ENCODE peak calls at places on chromosomes 2 and 18, in seven cellular contexts. One of them, this sample, is unnamed. For H3K36me3, the result is how much of the 10 kb centered on the place peaks cover.

GRCh38 chr18:69636529-69637301 is 236.0 kb downstream of the DOK6 start:
- DNase-seq in Panc1: no peak
- DNase-seq in lower lobe of right lung: no peak
- DNase-seq in thyroid gland: peak
- DNase-seq in Peyer's patch: no peak
- DNase-seq in neural progenitor cell: peak
- DNase-seq in uterus: no peak
- DNase-seq in this sample: no peak

GRCh38 chr18:38695559-38696270 is 1130.1 kb upstream of the CELF4 start:
- DNase-seq in Panc1: no peak
- DNase-seq in lower lobe of right lung: no peak
- DNase-seq in thyroid gland: no peak
- DNase-seq in Peyer's patch: no peak
- DNase-seq in neural progenitor cell: no peak
- DNase-seq in uterus: no peak
- DNase-seq in this sample: no peak

GRCh38 chr18:32261003-32261402 is 71.2 kb downstream of the MEP1B start:
- DNase-seq in Panc1: no peak
- DNase-seq in lower lobe of right lung: no peak
- DNase-seq in thyroid gland: no peak
- DNase-seq in Peyer's patch: no peak
- DNase-seq in neural progenitor cell: no peak
- DNase-seq in uterus: no peak
- DNase-seq in this sample: no peak

GRCh38 chr18:44988821-44989587 is 308.3 kb downstream of the SETBP1 start:
- DNase-seq in Panc1: no peak
- DNase-seq in lower lobe of right lung: no peak
- DNase-seq in thyroid gland: no peak
- DNase-seq in Peyer's patch: no peak
- DNase-seq in neural progenitor cell: no peak
- DNase-seq in uterus: no peak
- DNase-seq in this sample: no peak

GRCh38 chr2:96116424-96116878 is at the start of gene ADRA2B:
- DNase-seq in Panc1: no peak
- DNase-seq in lower lobe of right lung: peak
- DNase-seq in thyroid gland: peak
- DNase-seq in Peyer's patch: peak
- DNase-seq in neural progenitor cell: peak
- DNase-seq in uterus: no peak
- DNase-seq in this sample: peak

GRCh38 chr2:100397117-100397860 is 20.2 kb downstream of the CHST10 start:
- DNase-seq in Panc1: no peak
- DNase-seq in lower lobe of right lung: no peak
- DNase-seq in thyroid gland: peak
- DNase-seq in Peyer's patch: no peak
- DNase-seq in neural progenitor cell: no peak
- DNase-seq in uterus: no peak
- DNase-seq in this sample: no peak

GRCh38 chr2:96860065-96861029 is 2.5 kb upstream of the ANKRD39 start:
- DNase-seq in Panc1: no peak
- DNase-seq in lower lobe of right lung: no peak
- DNase-seq in thyroid gland: no peak
- DNase-seq in Peyer's patch: no peak
- DNase-seq in neural progenitor cell: no peak
- DNase-seq in uterus: peak
- DNase-seq in this sample: no peak

GRCh38 chr2:46306320-46306719 is 9.1 kb downstream of the EPAS1 start:
- DNase-seq in Panc1: peak
- DNase-seq in lower lobe of right lung: no peak
- DNase-seq in thyroid gland: no peak
- DNase-seq in Peyer's patch: no peak
- DNase-seq in neural progenitor cell: no peak
- DNase-seq in uterus: no peak
- DNase-seq in this sample: no peak

GRCh38 chr2:52222128-52222527 is 1190.2 kb upstream of the NRXN1 start:
- DNase-seq in Panc1: no peak
- DNase-seq in lower lobe of right lung: no peak
- DNase-seq in thyroid gland: no peak
- DNase-seq in Peyer's patch: no peak
- DNase-seq in neural progenitor cell: no peak
- DNase-seq in uterus: no peak
- DNase-seq in this sample: no peak

GRCh38 chr18:73683618-73684238 is 463.9 kb downstream of the FBXO15 start:
- DNase-seq in Panc1: no peak
- DNase-seq in lower lobe of right lung: no peak
- DNase-seq in thyroid gland: no peak
- DNase-seq in Peyer's patch: no peak
- DNase-seq in neural progenitor cell: no peak
- DNase-seq in uterus: no peak
- DNase-seq in this sample: no peak

GRCh38 chr2:138180691-138181386 is 216.6 kb downstream of the HNMT start:
- DNase-seq in Panc1: no peak
- DNase-seq in lower lobe of right lung: no peak
- DNase-seq in thyroid gland: no peak
- DNase-seq in Peyer's patch: no peak
- DNase-seq in neural progenitor cell: peak
- DNase-seq in uterus: no peak
- DNase-seq in this sample: no peak

GRCh38 chr18:74367905-74368304 is 52.3 kb downstream of the C18orf63 start:
- DNase-seq in Panc1: no peak
- DNase-seq in lower lobe of right lung: no peak
- DNase-seq in thyroid gland: no peak
- DNase-seq in Peyer's patch: no peak
- DNase-seq in neural progenitor cell: no peak
- DNase-seq in uterus: no peak
- DNase-seq in this sample: no peak

GRCh38 chr2:46241344-46241743 is 55.9 kb upstream of the EPAS1 start:
- DNase-seq in Panc1: no peak
- DNase-seq in lower lobe of right lung: no peak
- DNase-seq in thyroid gland: no peak
- DNase-seq in Peyer's patch: no peak
- DNase-seq in neural progenitor cell: no peak
- DNase-seq in uterus: no peak
- DNase-seq in this sample: no peak

GRCh38 chr2:159010963-159011362 is 42.5 kb downstream of the TANC1 start:
- DNase-seq in Panc1: no peak
- DNase-seq in lower lobe of right lung: no peak
- DNase-seq in thyroid gland: no peak
- DNase-seq in Peyer's patch: no peak
- DNase-seq in neural progenitor cell: no peak
- DNase-seq in uterus: no peak
- DNase-seq in this sample: no peak

GRCh38 chr18:984004-984403 is 79.3 kb downstream of the ADCYAP1 start:
- DNase-seq in Panc1: no peak
- DNase-seq in lower lobe of right lung: no peak
- DNase-seq in thyroid gland: no peak
- DNase-seq in Peyer's patch: no peak
- DNase-seq in neural progenitor cell: no peak
- DNase-seq in uterus: no peak
- DNase-seq in this sample: no peak

GRCh38 chr2:108364676-108365297 is 13.0 kb upstream of the SULT1C4 start:
- DNase-seq in Panc1: no peak
- DNase-seq in lower lobe of right lung: no peak
- DNase-seq in thyroid gland: no peak
- DNase-seq in Peyer's patch: no peak
- DNase-seq in neural progenitor cell: no peak
- DNase-seq in uterus: no peak
- DNase-seq in this sample: no peak

GRCh38 chr2:200450288-200450687 is 59.6 kb downstream of the KCTD18 start:
- DNase-seq in Panc1: no peak
- DNase-seq in lower lobe of right lung: no peak
- DNase-seq in thyroid gland: no peak
- DNase-seq in Peyer's patch: no peak
- DNase-seq in neural progenitor cell: no peak
- DNase-seq in uterus: no peak
- DNase-seq in this sample: no peak

GRCh38 chr18:13562494-13563029 is 163.8 kb downstream of the FAM210A start:
- DNase-seq in Panc1: no peak
- DNase-seq in lower lobe of right lung: peak
- DNase-seq in thyroid gland: peak
- DNase-seq in Peyer's patch: peak
- DNase-seq in neural progenitor cell: no peak
- DNase-seq in uterus: no peak
- DNase-seq in this sample: peak

GRCh38 chr2:183269956-183270355 is 145.7 kb downstream of the NUP35 start:
- DNase-seq in Panc1: no peak
- DNase-seq in lower lobe of right lung: no peak
- DNase-seq in thyroid gland: no peak
- DNase-seq in Peyer's patch: no peak
- DNase-seq in neural progenitor cell: no peak
- DNase-seq in uterus: no peak
- DNase-seq in this sample: no peak

GRCh38 chr2:33788044-33788443 is 188.9 kb upstream of the FAM98A start:
- DNase-seq in Panc1: no peak
- DNase-seq in lower lobe of right lung: no peak
- DNase-seq in thyroid gland: no peak
- DNase-seq in Peyer's patch: no peak
- DNase-seq in neural progenitor cell: no peak
- DNase-seq in uterus: no peak
- DNase-seq in this sample: no peak

GRCh38 chr2:157620956-157621355 is 7.7 kb downstream of the ACVR1C start:
- DNase-seq in Panc1: no peak
- DNase-seq in lower lobe of right lung: no peak
- DNase-seq in thyroid gland: no peak
- DNase-seq in Peyer's patch: no peak
- DNase-seq in neural progenitor cell: no peak
- DNase-seq in uterus: no peak
- DNase-seq in this sample: no peak

GRCh38 chr2:54897420-54898310 is 152.6 kb downstream of the RTN4 start:
- DNase-seq in Panc1: no peak
- DNase-seq in lower lobe of right lung: no peak
- DNase-seq in thyroid gland: no peak
- DNase-seq in Peyer's patch: no peak
- DNase-seq in neural progenitor cell: no peak
- DNase-seq in uterus: no peak
- DNase-seq in this sample: no peak

GRCh38 chr2:77831878-77832277 is 309.7 kb upstream of the LRRTM4 start:
- DNase-seq in Panc1: no peak
- DNase-seq in lower lobe of right lung: no peak
- DNase-seq in thyroid gland: no peak
- DNase-seq in Peyer's patch: no peak
- DNase-seq in neural progenitor cell: no peak
- DNase-seq in uterus: no peak
- DNase-seq in this sample: no peak

GRCh38 chr2:20576598-20577115 is 74.2 kb downstream of the HS1BP3 start:
- DNase-seq in Panc1: no peak
- DNase-seq in lower lobe of right lung: no peak
- DNase-seq in thyroid gland: no peak
- DNase-seq in Peyer's patch: peak
- DNase-seq in neural progenitor cell: no peak
- DNase-seq in uterus: no peak
- DNase-seq in this sample: no peak

GRCh38 chr18:67010916-67011315 is 407.0 kb upstream of the CDH19 start:
- DNase-seq in Panc1: peak
- DNase-seq in lower lobe of right lung: no peak
- DNase-seq in thyroid gland: no peak
- DNase-seq in Peyer's patch: no peak
- DNase-seq in neural progenitor cell: no peak
- DNase-seq in uterus: no peak
- DNase-seq in this sample: no peak

GRCh38 chr2:237581751-237582746 is 8.5 kb downstream of the RAB17 start:
- DNase-seq in Panc1: no peak
- DNase-seq in lower lobe of right lung: peak
- DNase-seq in thyroid gland: peak
- DNase-seq in Peyer's patch: peak
- DNase-seq in neural progenitor cell: peak
- DNase-seq in uterus: peak
- DNase-seq in this sample: peak

GRCh38 chr2:109062558-109063325 is 66.3 kb upstream of the SH3RF3 start:
- DNase-seq in Panc1: no peak
- DNase-seq in lower lobe of right lung: no peak
- DNase-seq in thyroid gland: no peak
- DNase-seq in Peyer's patch: no peak
- DNase-seq in neural progenitor cell: peak
- DNase-seq in uterus: no peak
- DNase-seq in this sample: no peak

GRCh38 chr2:121768143-121768755 is 12.8 kb downstream of the TSN start:
- DNase-seq in Panc1: no peak
- DNase-seq in lower lobe of right lung: no peak
- DNase-seq in thyroid gland: no peak
- DNase-seq in Peyer's patch: no peak
- DNase-seq in neural progenitor cell: no peak
- DNase-seq in uterus: no peak
- DNase-seq in this sample: no peak

GRCh38 chr2:121766624-121767023 is 11.2 kb downstream of the TSN start:
- DNase-seq in Panc1: no peak
- DNase-seq in lower lobe of right lung: no peak
- DNase-seq in thyroid gland: no peak
- DNase-seq in Peyer's patch: no peak
- DNase-seq in neural progenitor cell: no peak
- DNase-seq in uterus: no peak
- DNase-seq in this sample: no peak

GRCh38 chr2:121764681-121765228 is 9.3 kb downstream of the TSN start:
- DNase-seq in Panc1: no peak
- DNase-seq in lower lobe of right lung: no peak
- DNase-seq in thyroid gland: no peak
- DNase-seq in Peyer's patch: no peak
- DNase-seq in neural progenitor cell: no peak
- DNase-seq in uterus: no peak
- DNase-seq in this sample: no peak
- H3K36me3 ChIP-seq in Panc1: under half
- H3K36me3 ChIP-seq in lower lobe of right lung: half or more
- H3K36me3 ChIP-seq in thyroid gland: half or more
- H3K36me3 ChIP-seq in Peyer's patch: under half
- H3K36me3 ChIP-seq in neural progenitor cell: under half
- H3K36me3 ChIP-seq in uterus: under half
- H3K36me3 ChIP-seq in this sample: half or more

GRCh38 chr18:26104037-26104436 is 13.6 kb upstream of the SS18 start:
- DNase-seq in Panc1: no peak
- DNase-seq in lower lobe of right lung: no peak
- DNase-seq in thyroid gland: no peak
- DNase-seq in Peyer's patch: no peak
- DNase-seq in neural progenitor cell: no peak
- DNase-seq in uterus: no peak
- DNase-seq in this sample: no peak

GRCh38 chr18:26103579-26103978 is 13.2 kb upstream of the SS18 start:
- DNase-seq in Panc1: no peak
- DNase-seq in lower lobe of right lung: no peak
- DNase-seq in thyroid gland: peak
- DNase-seq in Peyer's patch: no peak
- DNase-seq in neural progenitor cell: peak
- DNase-seq in uterus: no peak
- DNase-seq in this sample: peak
- TF ChIP-seq CTCF in Panc1: peak
- TF ChIP-seq CTCF in lower lobe of right lung: peak
- TF ChIP-seq CTCF in thyroid gland: no peak
- TF ChIP-seq CTCF in Peyer's patch: no peak
- TF ChIP-seq CTCF in neural progenitor cell: peak
- TF ChIP-seq CTCF in uterus: no peak
- TF ChIP-seq CTCF in this sample: no peak

GRCh38 chr2:113407446-113408099 is 29.9 kb upstream of the ZNG1B start:
- DNase-seq in Panc1: no peak
- DNase-seq in lower lobe of right lung: no peak
- DNase-seq in thyroid gland: no peak
- DNase-seq in Peyer's patch: no peak
- DNase-seq in neural progenitor cell: no peak
- DNase-seq in uterus: no peak
- DNase-seq in this sample: no peak
- H3K4me3 ChIP-seq in Panc1: no peak
- H3K4me3 ChIP-seq in lower lobe of right lung: no peak
- H3K4me3 ChIP-seq in thyroid gland: no peak
- H3K4me3 ChIP-seq in Peyer's patch: no peak
- H3K4me3 ChIP-seq in neural progenitor cell: no peak
- H3K4me3 ChIP-seq in uterus: no peak
- H3K4me3 ChIP-seq in this sample: no peak

GRCh38 chr2:224890407-224890806 is 151.9 kb downstream of the DOCK10 start:
- DNase-seq in Panc1: no peak
- DNase-seq in lower lobe of right lung: no peak
- DNase-seq in thyroid gland: no peak
- DNase-seq in Peyer's patch: no peak
- DNase-seq in neural progenitor cell: no peak
- DNase-seq in uterus: no peak
- DNase-seq in this sample: no peak
- H3K36me3 ChIP-seq in Panc1: under half
- H3K36me3 ChIP-seq in lower lobe of right lung: under half
- H3K36me3 ChIP-seq in thyroid gland: under half
- H3K36me3 ChIP-seq in Peyer's patch: under half
- H3K36me3 ChIP-seq in neural progenitor cell: under half
- H3K36me3 ChIP-seq in uterus: under half
- H3K36me3 ChIP-seq in this sample: under half

This sample was measured in upper lobe of right lung.